ENCODE peak calls at places on chromosomes 2 and 18, in nine cellular contexts. Z, A, P, T, Q, H, G, D and M are unnamed samples.

GRCh38 chr2:44247924-44248323 is 27.4 kb upstream of the SLC3A1 start:
- DNase-seq in T (no peak), G (no peak), D (no peak), Q (no peak), H (no peak), A (no peak), Z (no peak), P (no peak), M (no peak)

GRCh38 chr2:103119352-103119751 is 357.5 kb downstream of the TMEM182 start:
- DNase-seq in G (no peak), Q (no peak), A (no peak), T (no peak), P (no peak), H (no peak), Z (no peak), D (no peak), M (no peak)

GRCh38 chr2:150204449-150204848 is 283.0 kb downstream of the RND3 start:
- DNase-seq in D (no peak), T (no peak), A (no peak), P (no peak), Z (no peak), Q (no peak), H (no peak), G (no peak), M (no peak)

GRCh38 chr2:228938629-228939028 is 332.5 kb downstream of the PID1 start:
- DNase-seq in Z (no peak), P (no peak), A (no peak), H (no peak), G (no peak), Q (no peak), T (no peak), D (no peak), M (no peak)

GRCh38 chr2:220224711-220225519 is 597.5 kb downstream of the SLC4A3 start:
- DNase-seq in Z (no peak), A (no peak), G (no peak), T (no peak), D (no peak), P (no peak), Q (no peak), H (no peak), M (no peak)

GRCh38 chr2:237033536-237034060 is 52.1 kb upstream of the COPS8 start:
- DNase-seq in D (no peak), Q (no peak), P (no peak), A (no peak), Z (no peak), H (no peak), G (no peak), T (no peak), M (no peak)

GRCh38 chr2:219009294-219009693 is 16.1 kb upstream of the CRYBA2 start:
- DNase-seq in G (no peak), D (no peak), A (no peak), H (no peak), Q (no peak), Z (no peak), T (no peak), P (no peak), M (no peak)

GRCh38 chr18:3306391-3306790 is 44.5 kb downstream of the MYL12B start:
- DNase-seq in G (no peak), T (no peak), P (no peak), H (no peak), Q (no peak), A (no peak), Z (no peak), D (no peak), M (no peak)

GRCh38 chr18:31572368-31572767 is 19.3 kb upstream of the TTR start:
- DNase-seq in Z (no peak), G (no peak), H (no peak), T (no peak), A (no peak), D (no peak), Q (peak), P (no peak), M (no peak)

GRCh38 chr2:26503238-26503880 is 25.4 kb upstream of the OTOF start:
- DNase-seq in G (peak), Z (no peak), P (peak), A (peak), T (peak), H (peak), D (peak), Q (peak), M (peak)

GRCh38 chr18:72985686-72986085 is 117.9 kb upstream of the NETO1 start:
- DNase-seq in H (no peak), Q (no peak), A (no peak), G (no peak), Z (no peak), P (no peak), D (no peak), T (no peak), M (no peak)

GRCh38 chr2:105313877-105314276 is 15.7 kb downstream of the TGFBRAP1 start:
- DNase-seq in A (no peak), Q (no peak), H (no peak), G (no peak), Z (no peak), P (no peak), D (no peak), T (no peak), M (no peak)

GRCh38 chr18:44035554-44035953 is 645.1 kb upstream of the SETBP1 start:
- DNase-seq in Q (no peak), Z (no peak), G (no peak), A (no peak), D (no peak), P (no peak), T (no peak), H (no peak), M (no peak)

GRCh38 chr2:9141379-9141667 is 65.3 kb upstream of the ASAP2 start:
- DNase-seq in G (no peak), Q (no peak), H (no peak), P (no peak), A (no peak), D (peak), T (no peak), Z (no peak), M (no peak)

GRCh38 chr2:42613281-42614064 is 45.0 kb downstream of the MTA3 start:
- DNase-seq in Z (no peak), Q (no peak), H (no peak), A (no peak), D (no peak), G (no peak), P (no peak), T (no peak), M (no peak)

GRCh38 chr2:190094471-190094870 is 31.9 kb upstream of the MSTN start:
- DNase-seq in H (no peak), P (no peak), Q (no peak), T (no peak), A (no peak), Z (no peak), G (no peak), D (no peak), M (no peak)

GRCh38 chr2:190093793-190094192 is 31.3 kb upstream of the MSTN start:
- DNase-seq in T (no peak), H (no peak), G (no peak), A (no peak), Z (no peak), P (no peak), D (peak), Q (no peak), M (no peak)

GRCh38 chr2:190084704-190085103 is 22.2 kb upstream of the MSTN start:
- DNase-seq in Z (no peak), T (no peak), Q (no peak), G (no peak), A (no peak), P (no peak), D (no peak), H (no peak), M (no peak)

GRCh38 chr2:190090148-190090547 is 27.6 kb upstream of the MSTN start:
- DNase-seq in P (no peak), D (no peak), T (no peak), Q (no peak), G (no peak), A (no peak), Z (no peak), H (no peak), M (no peak)

DNA sequence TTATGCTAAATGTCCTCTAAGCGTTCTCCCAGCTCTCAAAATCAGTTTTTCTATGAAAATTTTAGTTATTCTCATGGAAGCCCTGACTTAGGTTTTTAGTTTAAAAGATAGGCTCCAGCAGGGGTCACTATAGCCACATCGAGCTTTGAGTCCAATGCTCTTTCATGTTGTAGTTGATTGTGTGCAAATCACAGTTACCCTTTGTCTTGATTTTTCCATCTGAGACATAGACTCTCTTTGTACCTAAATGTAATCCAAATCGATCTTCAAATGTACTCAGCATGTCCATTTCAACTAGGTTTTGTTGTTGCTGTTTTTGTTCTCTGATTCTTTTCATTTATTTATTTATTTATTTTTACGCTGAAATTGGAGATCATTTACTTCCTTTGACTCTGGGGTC is 26.4 kb upstream of the MSTN start:
- DNase-seq in G (no peak), D (no peak), Z (no peak), Q (no peak), T (peak), H (peak), A (no peak), P (peak), M (peak)
- TF ChIP-seq EP300 in G (no peak), D (no peak), Z (no peak), Q (no peak), T (no peak), H (peak), A (no peak), P (no peak), M (no peak)

DNA sequence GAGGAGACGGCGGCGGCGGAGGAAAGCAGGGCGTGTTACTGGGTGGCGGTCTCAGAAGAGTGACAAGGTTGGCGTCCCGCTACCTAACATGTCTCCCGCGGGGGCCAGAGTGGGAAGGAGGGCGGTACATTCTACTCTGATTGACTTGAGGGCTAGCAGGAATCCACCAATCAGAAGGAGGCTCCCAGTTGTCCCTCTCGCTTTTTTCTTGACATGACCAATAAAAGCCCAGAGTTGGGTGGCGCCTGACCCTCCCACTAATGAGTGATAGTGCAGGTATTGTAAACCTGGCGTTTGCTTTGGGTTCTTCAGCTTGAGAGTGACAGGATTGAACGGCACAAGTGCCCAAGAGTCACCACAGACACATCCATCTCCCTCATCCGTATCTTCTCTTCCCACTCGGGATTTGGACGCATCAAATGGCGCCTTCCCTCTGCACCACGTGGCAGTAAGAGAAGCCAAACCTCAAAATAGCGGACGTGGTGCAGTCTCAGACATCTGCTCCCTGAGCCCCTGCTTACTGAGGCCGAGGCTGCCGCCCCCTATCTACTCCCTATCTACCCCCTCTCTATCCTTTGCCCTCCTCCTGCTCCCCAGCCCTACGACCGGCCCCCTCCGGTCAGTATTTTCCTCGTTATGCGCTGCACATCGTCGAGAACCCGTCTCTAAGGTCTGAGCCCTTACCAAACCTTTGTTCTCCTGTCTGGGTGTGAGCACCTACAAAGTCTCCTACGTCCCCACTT is 746 bp upstream of the FAM161A start:
- DNase-seq in G (peak), D (peak), Z (peak), T (peak), Q (peak), H (peak), A (peak), P (peak), M (peak)
- TF ChIP-seq POLR2A in G (no peak), D (no peak), Z (no peak), T (no peak), Q (no peak), H (no peak), A (no peak), P (peak), M (no peak)

GRCh38 chr2:113224647-113225046 is 50.9 kb downstream of the PSD4 start:
- DNase-seq in T (no peak), A (no peak), P (no peak), H (no peak), Z (no peak), D (no peak), G (no peak), Q (no peak), M (no peak)
- H3K27ac ChIP-seq in T (no peak), A (no peak), P (peak), H (no peak), Z (no peak), D (no peak), G (no peak), Q (no peak), M (no peak)

GRCh38 chr18:63255435-63255834 is 64.1 kb downstream of the BCL2 start:
- DNase-seq in D (no peak), T (no peak), Z (no peak), A (no peak), P (no peak), H (no peak), G (no peak), Q (no peak), M (no peak)

GRCh38 chr18:63249781-63250180 is 69.8 kb downstream of the BCL2 start:
- DNase-seq in G (no peak), H (no peak), Q (no peak), T (peak), P (no peak), D (no peak), A (no peak), Z (no peak), M (no peak)

GRCh38 chr18:63254716-63255399 is 64.7 kb downstream of the BCL2 start:
- DNase-seq in G (no peak), P (no peak), T (no peak), Q (no peak), A (no peak), Z (no peak), H (no peak), D (no peak), M (no peak)

GRCh38 chr18:63253428-63254372 is 65.9 kb downstream of the BCL2 start:
- DNase-seq in G (no peak), Q (no peak), Z (no peak), H (no peak), T (no peak), D (no peak), A (no peak), P (no peak), M (no peak)

GRCh38 chr18:63253018-63253417 is 66.6 kb downstream of the BCL2 start:
- DNase-seq in T (no peak), D (no peak), Z (no peak), A (no peak), Q (no peak), G (no peak), P (no peak), H (no peak), M (no peak)
- TF ChIP-seq EP300 in T (no peak), D (no peak), Z (no peak), A (no peak), Q (no peak), G (no peak), P (no peak), H (peak), M (no peak)

GRCh38 chr2:41405429-41405828 is 642.4 kb upstream of the PKDCC start:
- DNase-seq in H (no peak), D (no peak), A (no peak), Z (no peak), P (no peak), Q (no peak), T (no peak), G (no peak), M (no peak)
- TF ChIP-seq POLR2A in H (no peak), D (no peak), A (no peak), Z (no peak), P (no peak), Q (no peak), T (no peak), G (no peak), M (no peak)

GRCh38 chr18:48538531-48539405 is at the start of gene CTIF:
- DNase-seq in G (peak), P (peak), A (peak), H (peak), D (peak), Q (peak), Z (peak), T (peak), M (peak)

GRCh38 chr18:48541026-48541746 is 2.4 kb downstream of the CTIF start:
- DNase-seq in Z (peak), H (peak), P (peak), G (no peak), A (peak), D (peak), Q (peak), T (peak), M (peak)

GRCh38 chr18:48541747-48542108 is 2.9 kb downstream of the CTIF start:
- DNase-seq in T (no peak), Q (no peak), A (no peak), H (no peak), Z (no peak), G (no peak), D (no peak), P (no peak), M (no peak)

GRCh38 chr18:48540329-48541025 is 1.6 kb downstream of the CTIF start:
- DNase-seq in Z (peak), G (no peak), P (peak), Q (peak), H (peak), T (peak), D (peak), A (peak), M (peak)

GRCh38 chr18:48539406-48540328 is 836 bp downstream of the CTIF start:
- DNase-seq in D (peak), P (peak), Q (peak), H (peak), G (no peak), A (peak), T (peak), Z (no peak), M (peak)
- H3K27ac ChIP-seq in D (peak), P (peak), Q (peak), H (peak), G (no peak), A (peak), T (peak), Z (peak), M (peak)